ENCODE peak calls at places on chromosomes 4 and X, in six cellular contexts. R, O, U, Z, A and C are unnamed samples.
A peak's percentile ranks its signal among the peaks of the same experiment; 100 is the strongest.

GRCh38 chr4:103996059-103996458 is 276.3 kb upstream of the TACR3 start:
- DNase-seq in R (no peak), O (no peak), U (no peak), Z (no peak), A (no peak), C (no peak)

GRCh38 chr4:121950680-121951569 is 935 bp downstream of the TRPC3 start:
- DNase-seq in R (peak; percentile 18), O (peak; percentile 26), U (no peak), Z (peak; percentile 55), A (peak; percentile 64), C (no peak)

GRCh38 chr4:94650690-94651089 is 107.1 kb upstream of the BMPR1B start:
- DNase-seq in R (no peak), O (no peak), U (no peak), Z (no peak), A (no peak), C (no peak)

GRCh38 chr4:169690787-169691186 is 67.0 kb downstream of the HPF1 start:
- DNase-seq in R (no peak), O (no peak), U (no peak), Z (no peak), A (no peak), C (no peak)

GRCh38 chrX:150731795-150732194 is 38.6 kb downstream of the MTMR1 start:
- DNase-seq in R (no peak), O (no peak), U (no peak), Z (no peak), A (no peak), C (no peak)

GRCh38 chrX:154002215-154002719 is 17.4 kb downstream of the IRAK1 start:
- DNase-seq in R (no peak), O (no peak), U (no peak), Z (peak; percentile 70), A (no peak), C (no peak)

GRCh38 chr4:32140636-32141035 is 1420.5 kb downstream of the PCDH7 start:
- DNase-seq in R (no peak), O (no peak), U (no peak), Z (no peak), A (no peak), C (no peak)

GRCh38 chrX:149469406-149469805 is 35.7 kb downstream of the IDS start:
- DNase-seq in R (no peak), O (no peak), U (no peak), Z (no peak), A (no peak), C (no peak)

GRCh38 chr4:133498149-133498548 is 349.1 kb downstream of the PCDH10 start:
- DNase-seq in R (no peak), O (no peak), U (no peak), Z (no peak), A (no peak), C (no peak)

GRCh38 chr4:150237110-150237852 is 159.0 kb downstream of the DCLK2 start:
- DNase-seq in R (no peak), O (no peak), U (no peak), Z (no peak), A (no peak), C (no peak)

GRCh38 chr4:89615056-89615455 is 221.9 kb downstream of the SNCA start:
- DNase-seq in R (no peak), O (no peak), U (no peak), Z (no peak), A (no peak), C (no peak)

GRCh38 chr4:122700178-122700725 is 32.3 kb upstream of the BBS12 start:
- DNase-seq in R (peak; percentile 88), O (peak; percentile 60), U (no peak), Z (no peak), A (no peak), C (peak; percentile 35)

GRCh38 chr4:5758741-5759140 is 47.7 kb downstream of the EVC start:
- DNase-seq in R (no peak), O (no peak), U (no peak), Z (no peak), A (peak; percentile 28), C (no peak)

GRCh38 chrX:13721819-13722527 is 12.4 kb downstream of the TRAPPC2 start:
- DNase-seq in R (no peak), O (no peak), U (no peak), Z (no peak), A (no peak), C (no peak)

GRCh38 chrX:8981742-8982141 is 52.2 kb downstream of the FAM9B start:
- DNase-seq in R (no peak), O (no peak), U (no peak), Z (no peak), A (no peak), C (no peak)

GRCh38 chr4:98242538-98242937 is 18.6 kb upstream of the RAP1GDS1 start:
- DNase-seq in R (no peak), O (no peak), U (no peak), Z (no peak), A (no peak), C (no peak)

GRCh38 chr4:80461412-80461811 is 125.9 kb downstream of the CFAP299 start:
- DNase-seq in R (no peak), O (no peak), U (no peak), Z (no peak), A (no peak), C (no peak)

GRCh38 chr4:60250657-60251056 is 949.5 kb upstream of the ADGRL3 start:
- DNase-seq in R (no peak), O (no peak), U (no peak), Z (no peak), A (no peak), C (no peak)

GRCh38 chrX:352582-353314 is 34.0 kb downstream of the PPP2R3B start:
- DNase-seq in R (no peak), O (no peak), U (no peak), Z (peak; percentile 26), A (no peak), C (no peak)

GRCh38 chr4:147515220-147515936 is 34.5 kb downstream of the EDNRA start:
- DNase-seq in R (no peak), O (no peak), U (no peak), Z (no peak), A (no peak), C (no peak)

GRCh38 chr4:173584506-173584905 is 54.5 kb upstream of the HAND2 start:
- DNase-seq in R (no peak), O (no peak), U (no peak), Z (no peak), A (no peak), C (no peak)

GRCh38 chr4:76558391-76559235 is 123.6 kb downstream of the SHROOM3 start:
- DNase-seq in R (no peak), O (no peak), U (no peak), Z (no peak), A (no peak), C (no peak)

GRCh38 chr4:15425520-15425919 is 2.3 kb upstream of the C1QTNF7 start:
- DNase-seq in R (no peak), O (no peak), U (no peak), Z (no peak), A (no peak), C (no peak)

GRCh38 chr4:79201976-79202375 is 123.9 kb downstream of the NAA11 start:
- DNase-seq in R (no peak), O (no peak), U (no peak), Z (no peak), A (no peak), C (no peak)

GRCh38 chrX:111100191-111100590 is 4.2 kb downstream of the PAK3 start:
- DNase-seq in R (peak; percentile 26), O (peak; percentile 27), U (no peak), Z (no peak), A (no peak), C (peak; percentile 42)
- H3K27me3 ChIP-seq in R (no peaks in the 10 kb centered on the region), O (peaks cover 7% of the 10 kb centered on the region), U (no peaks in the 10 kb centered on the region), Z (no peaks in the 10 kb centered on the region), A (no peaks in the 10 kb centered on the region), C (peaks cover 5% of the 10 kb centered on the region)

DNA sequence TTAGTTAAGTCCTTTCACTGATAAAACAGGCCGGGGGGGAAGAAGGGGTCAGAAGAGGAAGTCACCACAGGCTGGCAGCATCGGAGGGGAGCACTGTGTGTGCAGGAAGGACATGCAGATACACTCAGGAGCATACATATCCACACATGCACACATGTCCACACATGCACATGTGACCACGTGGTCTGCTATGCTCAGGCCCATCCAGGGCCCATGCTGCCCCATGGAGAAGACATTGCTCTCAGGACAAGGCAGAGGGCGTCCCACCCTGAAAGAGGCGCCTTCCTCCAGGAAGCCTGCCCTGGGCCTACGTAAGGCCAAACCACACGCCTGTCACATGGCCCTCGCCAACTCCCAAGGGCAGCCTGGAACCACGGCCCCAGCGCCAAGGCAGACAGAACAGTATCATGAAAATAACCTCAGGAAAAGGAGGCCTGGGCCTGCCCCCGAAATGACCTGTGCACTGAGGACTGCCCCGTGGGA is 15.8 kb downstream of the WDR1 start:
- DNase-seq in R (no peak), O (peak; percentile 45), U (no peak), Z (peak; percentile 79), A (no peak), C (no peak)
- H3K4me1 ChIP-seq in R (peaks cover 19% of the 10 kb centered on the region), O (no peaks in the 10 kb centered on the region), U (no peaks in the 10 kb centered on the region), Z (peaks cover 61% of the 10 kb centered on the region), A (peaks cover 51% of the 10 kb centered on the region), C (no peaks in the 10 kb centered on the region)

DNA sequence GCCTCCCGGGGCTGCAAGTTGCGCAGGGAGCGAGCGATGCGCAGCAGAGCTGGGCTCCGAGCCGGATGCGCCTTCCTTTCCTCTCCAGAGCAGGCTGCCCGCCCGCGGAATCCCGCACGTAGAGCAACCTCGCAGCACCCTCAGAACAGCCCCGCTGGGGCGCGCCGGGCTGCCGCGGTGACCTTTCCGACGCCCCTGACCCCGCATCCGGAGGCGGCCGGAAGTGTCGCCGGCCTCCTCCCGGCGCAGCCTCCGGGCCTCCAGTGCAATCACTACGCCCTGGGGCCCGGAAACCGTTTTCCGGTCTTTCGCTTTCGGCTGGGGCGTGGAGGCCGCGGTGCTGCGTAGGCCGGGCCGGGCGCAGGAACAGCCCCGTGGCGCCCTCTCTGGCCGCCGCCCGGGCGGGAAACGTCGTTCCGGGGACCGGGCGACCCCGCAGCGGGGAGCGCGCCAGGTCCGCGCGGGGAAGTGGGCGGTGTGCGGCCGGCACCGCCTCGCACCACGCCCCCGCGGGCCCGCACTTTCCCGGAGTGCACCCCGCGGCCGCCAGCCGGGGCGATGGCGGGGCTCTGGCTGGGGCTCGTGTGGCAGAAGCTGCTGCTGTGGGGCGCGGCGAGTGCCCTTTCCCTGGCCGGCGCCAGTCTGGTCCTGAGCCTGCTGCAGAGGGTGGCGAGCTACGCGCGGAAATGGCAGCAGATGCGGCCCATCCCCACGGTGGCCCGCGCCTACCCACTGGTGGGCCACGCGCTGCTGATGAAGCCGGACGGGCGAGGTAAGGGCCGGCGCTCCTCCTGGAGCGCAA is at the start of gene CYP4V2:
- DNase-seq in R (peak; percentile 82), O (peak; percentile 87), U (peak; percentile 67), Z (peak; percentile 91), A (peak; percentile 90), C (peak; percentile 90)
- TF ChIP-seq CTCF in R (no peak), O (peak; percentile 31), U (peak; percentile 16), Z (peak; percentile 45), A (no peak), C (no peak)

DNA sequence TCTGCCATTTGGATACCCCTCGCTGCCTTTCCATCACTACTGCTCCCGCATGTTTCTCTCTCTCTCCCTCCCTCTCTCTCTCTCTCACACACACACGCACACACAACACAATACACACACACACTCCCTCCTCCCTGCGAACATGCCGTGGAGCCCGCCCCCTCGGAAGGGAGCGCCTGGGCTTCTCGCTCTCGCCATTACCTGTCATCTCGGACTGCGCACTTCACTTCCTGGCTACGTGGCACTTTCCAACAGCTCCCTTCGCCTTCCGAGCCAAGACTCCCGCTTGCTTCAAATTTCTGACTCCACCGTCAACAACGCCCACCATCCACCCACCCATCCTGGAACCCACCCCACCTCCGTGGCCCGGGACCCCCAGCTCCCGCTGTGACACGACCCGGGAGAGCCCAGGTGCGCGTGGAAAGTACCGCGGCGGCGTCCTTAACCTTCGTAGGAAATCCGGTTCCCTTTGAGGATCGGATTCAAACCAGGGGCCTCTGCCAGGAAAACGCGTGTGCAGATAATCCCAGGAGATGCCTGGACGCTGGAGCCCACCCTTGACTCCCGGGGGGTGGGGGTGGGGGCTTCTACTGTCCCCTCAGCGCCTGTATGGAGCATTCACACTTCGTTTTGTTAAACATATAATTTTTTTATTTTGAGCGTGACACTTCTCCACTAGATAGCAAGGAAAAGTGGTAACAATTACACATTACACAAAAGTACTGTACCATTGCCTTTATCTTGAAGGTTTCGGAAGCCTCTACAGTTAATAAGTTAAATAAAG is 12.5 kb downstream of the ARX start:
- DNase-seq in R (peak; percentile 76), O (no peak), U (no peak), Z (no peak), A (no peak), C (peak; percentile 43)
- H3K27me3 ChIP-seq in R (no peaks in the 10 kb centered on the region), O (peaks cover 55% of the 10 kb centered on the region), U (no peaks in the 10 kb centered on the region), Z (peaks cover 44% of the 10 kb centered on the region), A (peaks cover 13% of the 10 kb centered on the region), C (peaks cover 33% of the 10 kb centered on the region)